ENCODE peak calls at places on chromosomes 11 and 22, in seven cellular contexts. Z is HepG2, M is H1, R is HCT116, D is K562, W is SK-N-SH, U is GM12878. O is an unnamed sample.

GRCh38 chr11:86510097-86510496 is 135.4 kb downstream of the CCDC81 start:
- DNase-seq in Z (no peak), M (no peak), R (no peak), D (no peak), W (no peak), U (no peak), O (no peak)

GRCh38 chr11:43245471-43245870 is 66.3 kb upstream of the API5 start:
- DNase-seq in Z (no peak), M (no peak), R (no peak), D (no peak), W (no peak), U (no peak), O (no peak)

GRCh38 chr22:19663821-19664325 is 50.4 kb upstream of the SEPTIN5 start:
- DNase-seq in Z (no peak), M (no peak), R (no peak), D (peak), W (peak), U (no peak), O (no peak)

GRCh38 chr22:42967933-42968332 is 47.0 kb downstream of the PACSIN2 start:
- DNase-seq in Z (no peak), M (no peak), R (no peak), D (peak), W (no peak), U (no peak), O (no peak)

GRCh38 chr22:17228725-17229126 is 9.5 kb upstream of the ADA2 start:
- DNase-seq in Z (peak), M (no peak), R (no peak), D (no peak), W (no peak), U (no peak), O (no peak)

GRCh38 chr11:118437046-118437735 is 899 bp downstream of the KMT2A start:
- DNase-seq in Z (peak), M (no peak), R (no peak), D (peak), W (peak), U (no peak), O (peak)

GRCh38 chr22:16937811-16938210 is 70.2 kb downstream of the GAB4 start:
- DNase-seq in Z (no peak), M (no peak), R (no peak), D (no peak), W (no peak), U (no peak), O (no peak)

GRCh38 chr11:64802370-64803162 is 448 bp downstream of the MAP4K2 start:
- DNase-seq in Z (no peak), M (no peak), R (no peak), D (no peak), W (peak), U (no peak), O (no peak)

GRCh38 chr11:64086263-64086938 is 50.7 kb downstream of the FLRT1 start:
- DNase-seq in Z (no peak), M (no peak), R (no peak), D (no peak), W (no peak), U (no peak), O (peak)

GRCh38 chr11:11845551-11845950 is 3.8 kb downstream of the USP47 start:
- DNase-seq in Z (no peak), M (no peak), R (no peak), D (no peak), W (no peak), U (no peak), O (no peak)

GRCh38 chr11:108975641-108976071 is 310.8 kb downstream of the DDX10 start:
- DNase-seq in Z (no peak), M (no peak), R (no peak), D (no peak), W (no peak), U (no peak), O (no peak)

GRCh38 chr11:112364962-112365481 is 104.4 kb upstream of the PLET1 start:
- DNase-seq in Z (peak), M (no peak), R (no peak), D (peak), W (peak), U (no peak), O (no peak)

GRCh38 chr11:119320593-119321524 is 3.9 kb upstream of the MCAM start:
- DNase-seq in Z (no peak), M (no peak), R (no peak), D (peak), W (no peak), U (no peak), O (peak)

GRCh38 chr11:128324051-128324481 is 263.3 kb downstream of the ETS1 start:
- DNase-seq in Z (no peak), M (no peak), R (no peak), D (no peak), W (no peak), U (no peak), O (no peak)

GRCh38 chr11:111225871-111226270 is 19.7 kb upstream of the POU2AF2 start:
- DNase-seq in Z (no peak), M (no peak), R (no peak), D (no peak), W (no peak), U (no peak), O (no peak)

GRCh38 chr11:106714179-106714578 is 304.1 kb downstream of the GUCY1A2 start:
- DNase-seq in Z (no peak), M (no peak), R (no peak), D (no peak), W (no peak), U (no peak), O (no peak)

GRCh38 chr11:106723071-106723470 is 295.2 kb downstream of the GUCY1A2 start:
- DNase-seq in Z (no peak), M (no peak), R (no peak), D (no peak), W (no peak), U (no peak), O (no peak)

DNA sequence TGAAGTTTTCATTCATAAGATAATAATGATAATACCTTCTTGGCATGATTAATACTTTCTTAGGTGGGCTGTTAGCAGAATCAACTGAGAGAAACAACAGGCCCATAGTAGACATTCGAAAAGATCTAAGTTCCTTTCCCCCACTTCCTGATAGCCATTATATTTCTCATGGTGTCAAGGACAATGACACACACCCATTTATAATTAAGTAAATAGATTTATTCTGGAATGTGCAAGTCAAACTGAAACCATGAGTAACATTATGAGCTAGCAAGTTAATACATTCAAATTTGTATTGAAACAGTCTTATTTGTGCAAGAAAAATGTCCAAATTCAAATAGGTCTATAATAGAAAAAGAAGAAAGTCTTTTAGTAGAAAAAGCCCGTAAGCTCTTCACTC is 301.1 kb downstream of the GUCY1A2 start:
- DNase-seq in Z (no peak), M (no peak), R (no peak), D (no peak), W (no peak), U (no peak), O (no peak)
- TF ChIP-seq JUND in Z (no peak), M (no peak), R (no peak), D (no peak), W (no peak), U (no peak), O (no peak)

DNA sequence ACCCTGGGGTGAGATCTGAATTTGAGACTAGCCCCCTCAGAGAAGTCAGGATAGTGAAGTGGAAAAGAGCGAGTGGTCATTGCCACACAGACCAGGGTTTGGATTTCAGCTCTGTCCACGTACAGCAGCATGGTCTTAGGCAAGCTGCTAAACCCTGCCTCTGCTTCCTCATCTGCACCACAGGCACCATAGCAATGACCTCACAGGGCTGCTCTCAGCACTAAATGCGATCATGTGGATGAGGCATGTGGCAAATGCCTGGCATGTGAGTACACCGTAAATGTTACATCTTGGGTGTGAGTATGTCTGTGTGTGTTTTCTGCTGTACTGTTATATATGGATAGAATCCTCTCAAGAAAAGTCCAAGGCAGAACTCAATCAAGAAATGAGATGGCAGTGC is 15.8 kb downstream of the NAV2 start:
- DNase-seq in Z (no peak), M (no peak), R (no peak), D (no peak), W (no peak), U (no peak), O (no peak)
- TF ChIP-seq JUND in Z (no peak), M (no peak), R (no peak), D (no peak), W (no peak), U (no peak), O (no peak)

GRCh38 chr11:13277719-13278619 is at the start of gene BMAL1:
- DNase-seq in Z (no peak), M (no peak), R (no peak), D (no peak), W (peak), U (no peak), O (peak)
- TF ChIP-seq JUND in Z (no peak), M (no peak), R (no peak), D (no peak), W (no peak), U (no peak), O (no peak)

DNA sequence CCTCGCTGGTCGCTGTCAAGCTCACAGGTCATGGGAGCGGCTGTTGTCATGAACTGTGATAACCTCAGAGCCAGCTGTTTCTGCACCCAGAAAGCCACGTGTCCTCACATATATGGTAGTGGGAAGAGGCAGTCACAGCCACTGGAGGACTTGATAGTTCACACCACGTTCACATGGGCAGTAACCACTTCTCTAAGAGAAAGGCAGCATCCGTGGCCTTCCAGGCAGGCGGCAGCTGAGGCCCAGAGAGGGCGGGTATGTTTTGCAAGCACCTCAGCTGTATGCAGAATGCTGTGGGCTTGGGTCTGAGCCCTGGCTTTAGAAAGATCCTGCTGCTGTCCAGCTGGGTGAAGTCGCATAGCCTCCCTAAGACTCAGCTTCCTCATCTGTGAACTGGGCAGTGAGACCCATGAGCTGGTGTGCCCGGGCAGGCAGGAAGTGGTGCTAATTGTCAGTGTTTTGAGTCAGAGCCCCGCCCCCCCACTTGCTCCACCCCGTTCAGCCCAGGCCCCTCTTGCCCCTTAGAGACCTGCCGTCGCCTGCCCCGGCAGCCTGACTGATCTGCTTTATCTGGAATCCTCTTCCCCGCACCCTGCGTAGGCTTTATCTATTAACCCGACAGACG is 13.3 kb downstream of the TTC38 start:
- DNase-seq in Z (no peak), M (no peak), R (no peak), D (no peak), W (no peak), U (no peak), O (no peak)
- TF ChIP-seq JUND in Z (no peak), M (no peak), R (no peak), D (no peak), W (no peak), U (no peak), O (no peak)

DNA sequence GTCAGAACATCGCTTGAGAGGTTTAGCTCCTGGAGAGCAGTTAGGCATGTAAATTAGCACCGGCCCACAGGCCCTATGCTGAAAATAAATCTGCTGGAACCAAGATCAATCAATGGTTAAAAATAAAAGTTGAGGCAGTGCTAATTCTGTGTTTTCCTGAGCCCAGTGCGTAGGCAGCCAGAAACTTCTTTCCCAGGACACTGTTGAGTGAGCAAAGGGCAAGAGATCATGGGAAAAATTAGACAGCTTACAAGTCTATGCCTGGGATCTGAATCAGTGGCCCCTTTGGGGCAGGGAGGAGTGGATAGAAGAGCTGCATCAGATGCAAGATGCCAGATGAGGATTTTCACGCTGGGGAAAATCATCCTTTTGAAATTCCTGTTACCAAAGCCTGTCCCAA is 539.2 kb downstream of the BUD13 start:
- DNase-seq in Z (no peak), M (no peak), R (no peak), D (no peak), W (no peak), U (no peak), O (no peak)
- TF ChIP-seq JUND in Z (no peak), M (no peak), R (no peak), D (no peak), W (no peak), U (no peak), O (no peak)